ENCODE peak calls at places on chromosomes 13 and 19, in five cellular contexts. O is stimulated activated CD4-positive, alpha-beta T cell treated with anti-CD3 and anti-CD28 coated beads, Interleukin-15, amount 100 ng/mL, for 1 hour; M is tibial nerve; B is naive thymus-derived CD8-positive, alpha-beta T cell; C is GM04504. E is an unnamed sample.
A peak's percentile ranks its signal among the peaks of the same experiment; 100 is the strongest.

GRCh38 chr13:49670828-49671227 is 20.5 kb downstream of the EBPL start:
- DNase-seq in O (no peak), M (no peak), B (no peak), C (no peak), E (no peak)

GRCh38 chr19:4350726-4351125 is 7.4 kb downstream of the MPND start:
- DNase-seq in O (no peak), M (no peak), B (no peak), C (no peak), E (no peak)

GRCh38 chr19:57410748-57411671 is at the start of gene ZNF17:
- DNase-seq in O (peak; percentile 80), M (peak; percentile 92), B (peak; percentile 92), C (peak; percentile 79), E (peak; percentile 60)

GRCh38 chr13:31209172-31209818 is 9.5 kb downstream of the B3GLCT start:
- DNase-seq in O (no peak), M (peak; percentile 12), B (no peak), C (peak; percentile 37), E (no peak)

GRCh38 chr19:53621885-53622710 is 9.7 kb upstream of the DPRX start:
- DNase-seq in O (no peak), M (no peak), B (no peak), C (no peak), E (peak; percentile 0)

GRCh38 chr19:30076101-30076551 is 134.1 kb downstream of the URI1 start:
- DNase-seq in O (no peak), M (no peak), B (no peak), C (no peak), E (no peak)

GRCh38 chr13:51907040-51907732 is 45.4 kb downstream of the CCDC70 start:
- DNase-seq in O (no peak), M (no peak), B (no peak), C (no peak), E (no peak)

GRCh38 chr19:44530777-44531176 is 1.3 kb upstream of the CEACAM20 start:
- DNase-seq in O (no peak), M (no peak), B (no peak), C (no peak), E (no peak)

GRCh38 chr13:112270951-112271350 is 105.2 kb upstream of the SPACA7 start:
- DNase-seq in O (no peak), M (no peak), B (no peak), C (no peak), E (no peak)

GRCh38 chr19:41617941-41618730 is 8.7 kb downstream of the CEACAM4 start:
- DNase-seq in O (no peak), M (no peak), B (no peak), C (no peak), E (no peak)

GRCh38 chr13:47726394-47726793 is 274.7 kb downstream of the SUCLA2 start:
- DNase-seq in O (no peak), M (no peak), B (no peak), C (no peak), E (no peak)

GRCh38 chr19:28615546-28615916 is 597.4 kb downstream of the UQCRFS1 start:
- DNase-seq in O (no peak), M (no peak), B (no peak), C (no peak), E (no peak)